ENCODE peak calls at places on chromosomes 3 and 15, in eight cellular contexts. U is HCT116, V is stomach, W is suprapubic skin, X is endothelial cell of umbilical vein, J is breast epithelium, D is GM12878, G is vagina. F is an unnamed sample. For H3K4me1, the result is how much of the 10 kb centered on the place peaks cover.

GRCh38 chr3:182244222-182244971 is 532.7 kb downstream of the SOX2 start:
- DNase-seq in U (no peak), V (peak), W (no peak), X (no peak), J (no peak), D (no peak), G (no peak), F (no peak)

GRCh38 chr15:94305133-94305532 is 73.8 kb downstream of the MCTP2 start:
- DNase-seq in U (no peak), V (no peak), W (no peak), X (no peak), J (no peak), D (no peak), G (no peak), F (no peak)

GRCh38 chr3:78794431-78794830 is 973.4 kb downstream of the ROBO1 start:
- DNase-seq in U (no peak), V (no peak), W (no peak), X (no peak), J (no peak), D (no peak), G (no peak), F (no peak)

GRCh38 chr3:65425880-65426279 is 612.8 kb downstream of the MAGI1 start:
- DNase-seq in U (no peak), V (no peak), W (no peak), X (no peak), J (no peak), D (no peak), G (no peak), F (no peak)

GRCh38 chr3:176992565-176992964 is 204.7 kb downstream of the TBL1XR1 start:
- DNase-seq in U (no peak), V (no peak), W (no peak), X (no peak), J (no peak), D (no peak), G (no peak), F (no peak)

GRCh38 chr3:23960649-23961048 is 15.6 kb downstream of the NR1D2 start:
- DNase-seq in U (no peak), V (no peak), W (no peak), X (no peak), J (no peak), D (no peak), G (no peak), F (no peak)

GRCh38 chr3:187445352-187445751 is 77.2 kb downstream of the RTP4 start:
- DNase-seq in U (no peak), V (no peak), W (no peak), X (no peak), J (no peak), D (no peak), G (no peak), F (no peak)

GRCh38 chr15:40343512-40343911 is 2.8 kb upstream of the CCDC9B start:
- DNase-seq in U (no peak), V (no peak), W (no peak), X (peak), J (no peak), D (no peak), G (no peak), F (no peak)

GRCh38 chr3:158711886-158712285 is 20.4 kb downstream of the RARRES1 start:
- DNase-seq in U (no peak), V (no peak), W (no peak), X (peak), J (no peak), D (no peak), G (no peak), F (no peak)

GRCh38 chr15:70524470-70524869 is 238.9 kb downstream of the UACA start:
- DNase-seq in U (no peak), V (peak), W (peak), X (no peak), J (no peak), D (no peak), G (peak), F (peak)

GRCh38 chr3:152905631-152906030 is 70.7 kb downstream of the P2RY1 start:
- DNase-seq in U (no peak), V (no peak), W (no peak), X (no peak), J (no peak), D (no peak), G (no peak), F (no peak)

GRCh38 chr3:112134335-112135124 is 1.5 kb upstream of the GCSAM start:
- DNase-seq in U (no peak), V (no peak), W (no peak), X (no peak), J (no peak), D (no peak), G (no peak), F (no peak)

GRCh38 chr3:112132554-112132953 is 494 bp downstream of the GCSAM start:
- DNase-seq in U (no peak), V (no peak), W (no peak), X (no peak), J (no peak), D (no peak), G (no peak), F (no peak)

GRCh38 chr3:112133606-112134334 is 722 bp upstream of the GCSAM start:
- DNase-seq in U (no peak), V (no peak), W (no peak), X (no peak), J (no peak), D (no peak), G (no peak), F (no peak)

GRCh38 chr3:112132088-112132487 is 960 bp downstream of the GCSAM start:
- DNase-seq in U (no peak), V (no peak), W (no peak), X (no peak), J (no peak), D (no peak), G (no peak), F (no peak)

DNA sequence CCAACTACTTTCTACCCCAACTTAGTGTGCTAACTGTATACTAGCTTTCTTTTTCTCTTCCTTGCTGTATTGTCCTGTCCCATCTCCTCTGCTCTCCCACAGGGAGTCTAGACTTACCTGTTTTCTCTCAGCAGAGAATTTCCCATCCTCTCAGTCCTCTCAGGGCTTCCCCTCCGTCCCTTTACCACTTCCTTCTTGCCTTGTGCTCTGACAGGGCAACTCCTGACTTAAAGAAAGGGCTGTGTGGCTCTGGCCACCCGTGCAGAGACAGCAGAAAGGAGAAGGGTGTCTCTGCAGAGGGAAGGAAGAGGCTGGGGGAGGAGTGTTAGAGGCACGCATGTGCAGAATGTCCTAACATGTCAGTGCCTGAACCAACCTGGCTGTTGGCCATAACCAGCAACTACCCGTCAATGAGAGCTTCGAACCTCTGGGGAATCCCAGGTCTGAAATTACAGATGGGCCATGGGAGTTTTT is at the start of gene GCSAM:
- DNase-seq in U (no peak), V (no peak), W (no peak), X (no peak), J (no peak), D (peak), G (no peak), F (peak)
- TF ChIP-seq POLR2AphosphoS5 in U (no peak), V (no peak), W (no peak), X (no peak), J (no peak), D (peak), G (no peak), F (peak)

DNA sequence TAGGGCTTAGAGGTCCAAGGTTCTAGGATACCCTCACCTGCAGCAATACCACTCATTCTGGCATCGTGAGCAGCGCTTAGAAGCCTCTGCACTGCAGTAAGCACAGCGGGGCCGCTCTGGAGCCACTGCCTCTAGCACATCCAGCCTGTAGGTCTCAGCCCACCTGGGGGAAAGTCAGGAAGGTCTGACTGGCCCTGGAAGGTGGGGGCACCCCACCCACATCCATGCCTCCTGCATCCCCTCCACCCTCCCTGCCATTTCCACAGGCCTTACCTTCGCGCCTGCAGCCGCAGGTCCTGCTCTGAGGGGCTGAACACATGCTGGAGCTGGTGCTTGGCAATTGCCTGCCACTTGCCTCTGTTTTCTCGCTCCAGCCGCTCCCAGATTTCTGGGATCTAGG is 901 bp upstream of the RASSF1 start:
- DNase-seq in U (no peak), V (no peak), W (no peak), X (no peak), J (no peak), D (no peak), G (no peak), F (peak)
- H3K27ac ChIP-seq in U (no peak), V (peak), W (peak), X (no peak), J (peak), D (no peak), G (peak), F (peak)

GRCh38 chr15:29268706-29269484 is 727 bp downstream of the NSMCE3 start:
- DNase-seq in U (no peak), V (no peak), W (no peak), X (peak), J (no peak), D (peak), G (no peak), F (peak)

GRCh38 chr15:29269485-29270168 is at the start of gene NSMCE3:
- DNase-seq in U (peak), V (peak), W (peak), X (peak), J (peak), D (peak), G (no peak), F (peak)

GRCh38 chr15:29272219-29272618 is 2.6 kb upstream of the NSMCE3 start:
- DNase-seq in U (no peak), V (no peak), W (no peak), X (no peak), J (no peak), D (no peak), G (no peak), F (no peak)

GRCh38 chr15:29270976-29271375 is 1.4 kb upstream of the NSMCE3 start:
- DNase-seq in U (no peak), V (no peak), W (no peak), X (no peak), J (no peak), D (no peak), G (no peak), F (no peak)

GRCh38 chr15:29270169-29270955 is 740 bp upstream of the NSMCE3 start:
- DNase-seq in U (no peak), V (no peak), W (no peak), X (no peak), J (no peak), D (peak), G (no peak), F (no peak)
- H3K4me1 ChIP-seq in U (under half), V (under half), W (under half), X (under half), J (under half), D (under half), G (under half), F (under half)

GRCh38 chr15:92637621-92638020 is 18.0 kb downstream of the FAM174B start:
- DNase-seq in U (no peak), V (peak), W (peak), X (no peak), J (peak), D (no peak), G (no peak), F (peak)
- TF ChIP-seq POLR2AphosphoS5 in U (no peak), V (no peak), W (no peak), X (no peak), J (no peak), D (no peak), G (no peak), F (no peak)

DNA sequence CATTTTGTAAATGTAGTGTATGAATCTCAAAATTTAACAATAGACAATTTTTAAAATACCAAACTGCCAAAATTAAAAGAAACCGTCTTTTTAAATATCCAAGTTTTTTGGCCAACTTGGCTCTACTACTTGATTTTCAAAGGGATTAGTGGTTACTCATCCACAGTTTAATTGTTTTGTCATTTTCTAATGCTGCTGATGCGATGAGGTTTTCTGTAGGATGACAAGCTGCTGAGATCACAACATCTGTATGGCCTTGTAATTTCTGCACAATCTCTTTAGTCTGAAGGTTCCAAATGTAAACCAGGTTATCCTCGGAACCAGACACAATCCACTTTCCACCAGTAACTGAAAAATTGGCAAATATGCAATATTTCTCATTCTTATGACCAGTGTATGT is 1.5 kb downstream of the WDR5B start:
- DNase-seq in U (no peak), V (no peak), W (no peak), X (no peak), J (no peak), D (no peak), G (no peak), F (no peak)
- H3K27ac ChIP-seq in U (no peak), V (no peak), W (no peak), X (no peak), J (peak), D (no peak), G (no peak), F (no peak)